ENCODE peak calls at places on chromosomes 12 and 14, in seven cellular contexts. V, O, T, R, X, D and M are unnamed samples.

GRCh38 chr14:93980464-93981201 is 4.3 kb upstream of the ASB2 start:
- DNase-seq in T (peak), O (no peak), R (no peak), D (no peak), X (no peak), V (peak), M (no peak)

GRCh38 chr14:39626589-39627576 is 194.7 kb upstream of the FBXO33 start:
- DNase-seq in R (no peak), O (no peak), D (no peak), V (no peak), X (no peak), T (no peak), M (no peak)

GRCh38 chr12:9706081-9706685 is 26.7 kb downstream of the CLECL1 start:
- DNase-seq in V (no peak), D (no peak), X (no peak), T (no peak), R (no peak), O (no peak), M (no peak)

GRCh38 chr14:76761198-76761848 is at the start of gene VASH1:
- DNase-seq in X (peak), O (peak), R (peak), V (peak), T (peak), D (peak), M (no peak)

GRCh38 chr14:72943876-72944430 is 17.7 kb downstream of the DCAF4 start:
- DNase-seq in X (no peak), O (no peak), T (no peak), D (no peak), V (no peak), R (no peak), M (no peak)

GRCh38 chr12:9372202-9372601 is 164.0 kb upstream of the PZP start:
- DNase-seq in T (no peak), R (no peak), D (no peak), O (no peak), V (no peak), X (peak), M (no peak)

GRCh38 chr14:104966261-104967143 is 11.7 kb downstream of the AHNAK2 start:
- DNase-seq in T (no peak), O (no peak), X (no peak), D (no peak), V (no peak), R (no peak), M (peak)

GRCh38 chr14:81990312-81990761 is 456.7 kb upstream of the SEL1L start:
- DNase-seq in V (no peak), D (peak), X (peak), R (no peak), T (peak), O (peak), M (no peak)

GRCh38 chr14:105532111-105532623 is 5.8 kb downstream of the TMEM121 start:
- DNase-seq in T (no peak), R (no peak), D (no peak), O (no peak), V (no peak), X (no peak), M (no peak)

GRCh38 chr14:98953544-98954346 is 318.3 kb downstream of the BCL11B start:
- DNase-seq in D (no peak), R (peak), V (no peak), T (no peak), O (no peak), X (peak), M (peak)

GRCh38 chr12:90090929-90091651 is 382.5 kb upstream of the ATP2B1 start:
- DNase-seq in X (peak), V (peak), D (no peak), R (no peak), T (no peak), O (peak), M (peak)

GRCh38 chr14:78690836-78691235 is 520.7 kb downstream of the NRXN3 start:
- DNase-seq in T (no peak), R (no peak), X (no peak), O (no peak), V (no peak), D (no peak), M (no peak)

GRCh38 chr14:102586420-102587119 is 5.9 kb upstream of the RCOR1 start:
- DNase-seq in R (no peak), V (no peak), T (no peak), X (no peak), D (no peak), O (no peak), M (no peak)

GRCh38 chr12:29782821-29783772 is 645 bp downstream of the TMTC1 start:
- DNase-seq in T (peak), X (no peak), O (no peak), D (peak), R (peak), V (peak), M (no peak)

GRCh38 chr12:21985155-21985554 is 43.9 kb upstream of the ABCC9 start:
- DNase-seq in O (no peak), X (no peak), V (no peak), T (no peak), R (no peak), D (no peak), M (no peak)

GRCh38 chr14:60510254-60510975 is 1.5 kb downstream of the SIX6 start:
- DNase-seq in V (no peak), R (no peak), X (no peak), O (no peak), D (no peak), T (no peak), M (no peak)

GRCh38 chr12:131424270-131424669 is 286.6 kb upstream of the SFSWAP start:
- DNase-seq in T (no peak), R (no peak), O (no peak), V (no peak), D (no peak), X (no peak), M (no peak)

GRCh38 chr14:70782361-70782760 is 27.0 kb downstream of the MAP3K9 start:
- DNase-seq in V (no peak), T (no peak), X (peak), O (no peak), D (no peak), R (peak), M (no peak)

GRCh38 chr12:26939953-26940352 is 1.7 kb downstream of the FGFR1OP2 start:
- DNase-seq in R (no peak), X (peak), O (no peak), T (no peak), D (no peak), V (no peak), M (no peak)

GRCh38 chr14:50603565-50603964 is 43.6 kb downstream of the ATL1 start:
- DNase-seq in X (no peak), V (no peak), T (no peak), D (no peak), O (no peak), R (no peak), M (no peak)

GRCh38 chr12:29711381-29711780 is 72.4 kb downstream of the TMTC1 start:
- DNase-seq in T (no peak), V (peak), D (no peak), R (no peak), O (no peak), X (no peak), M (no peak)

GRCh38 chr14:101962503-101962874 is 1.9 kb upstream of the DYNC1H1 start:
- DNase-seq in R (peak), T (peak), V (peak), O (peak), X (no peak), D (peak), M (no peak)

GRCh38 chr12:27525373-27525772 is 1.4 kb downstream of the PPFIBP1 start:
- DNase-seq in D (peak), O (no peak), X (peak), T (peak), V (no peak), R (no peak), M (no peak)

GRCh38 chr12:117501066-117501465 is 139.6 kb upstream of the NOS1 start:
- DNase-seq in T (no peak), V (no peak), O (no peak), D (no peak), R (no peak), X (no peak), M (no peak)

GRCh38 chr12:1884651-1885050 is 33.8 kb downstream of the CACNA2D4 start:
- DNase-seq in V (no peak), T (no peak), R (peak), X (no peak), O (no peak), D (no peak), M (no peak)

GRCh38 chr14:22118894-22119477 is 445.4 kb upstream of the OR4E1 start:
- DNase-seq in X (no peak), T (no peak), D (no peak), O (no peak), V (no peak), R (no peak), M (no peak)

GRCh38 chr14:68312884-68313725 is 479.8 kb downstream of the ZFP36L1 start:
- DNase-seq in O (no peak), T (no peak), R (no peak), X (no peak), V (no peak), D (no peak), M (no peak)

GRCh38 chr14:37019488-37019887 is 152.9 kb downstream of the SLC25A21 start:
- DNase-seq in V (no peak), X (peak), D (no peak), O (no peak), R (no peak), T (no peak), M (no peak)

GRCh38 chr14:85313801-85314207 is 216.1 kb upstream of the FLRT2 start:
- DNase-seq in T (no peak), R (no peak), V (no peak), O (no peak), D (no peak), X (no peak), M (no peak)

GRCh38 chr14:90632451-90632850 is 183.8 kb downstream of the TTC7B start:
- DNase-seq in D (no peak), O (no peak), V (no peak), R (no peak), T (no peak), X (peak), M (no peak)

GRCh38 chr12:67720383-67720856 is 71.9 kb downstream of the DYRK2 start:
- DNase-seq in R (no peak), V (peak), X (no peak), T (peak), O (no peak), D (no peak), M (no peak)

GRCh38 chr12:24378548-24379011 is 429.1 kb upstream of the SOX5 start:
- DNase-seq in O (no peak), R (no peak), T (no peak), D (no peak), X (no peak), V (no peak), M (no peak)

GRCh38 chr12:66449531-66449930 is 147.2 kb downstream of the HELB start:
- DNase-seq in O (no peak), D (no peak), V (no peak), R (no peak), X (no peak), T (no peak), M (no peak)

GRCh38 chr14:96264850-96265249 is 8.8 kb downstream of the BDKRB1 start:
- DNase-seq in V (no peak), O (no peak), T (no peak), X (no peak), D (no peak), R (peak), M (no peak)

GRCh38 chr14:102764220-102764671 is 13.0 kb upstream of the TRAF3 start:
- DNase-seq in V (no peak), O (no peak), X (no peak), T (no peak), R (no peak), D (no peak), M (no peak)

GRCh38 chr12:50059440-50060119 is 2.2 kb downstream of the ASIC1 start:
- DNase-seq in T (no peak), V (no peak), X (peak), D (no peak), O (no peak), R (no peak), M (no peak)

GRCh38 chr12:117158096-117158495 is 32.2 kb downstream of the FBXO21 start:
- DNase-seq in X (no peak), R (peak), V (no peak), D (peak), O (no peak), T (no peak), M (no peak)

DNA sequence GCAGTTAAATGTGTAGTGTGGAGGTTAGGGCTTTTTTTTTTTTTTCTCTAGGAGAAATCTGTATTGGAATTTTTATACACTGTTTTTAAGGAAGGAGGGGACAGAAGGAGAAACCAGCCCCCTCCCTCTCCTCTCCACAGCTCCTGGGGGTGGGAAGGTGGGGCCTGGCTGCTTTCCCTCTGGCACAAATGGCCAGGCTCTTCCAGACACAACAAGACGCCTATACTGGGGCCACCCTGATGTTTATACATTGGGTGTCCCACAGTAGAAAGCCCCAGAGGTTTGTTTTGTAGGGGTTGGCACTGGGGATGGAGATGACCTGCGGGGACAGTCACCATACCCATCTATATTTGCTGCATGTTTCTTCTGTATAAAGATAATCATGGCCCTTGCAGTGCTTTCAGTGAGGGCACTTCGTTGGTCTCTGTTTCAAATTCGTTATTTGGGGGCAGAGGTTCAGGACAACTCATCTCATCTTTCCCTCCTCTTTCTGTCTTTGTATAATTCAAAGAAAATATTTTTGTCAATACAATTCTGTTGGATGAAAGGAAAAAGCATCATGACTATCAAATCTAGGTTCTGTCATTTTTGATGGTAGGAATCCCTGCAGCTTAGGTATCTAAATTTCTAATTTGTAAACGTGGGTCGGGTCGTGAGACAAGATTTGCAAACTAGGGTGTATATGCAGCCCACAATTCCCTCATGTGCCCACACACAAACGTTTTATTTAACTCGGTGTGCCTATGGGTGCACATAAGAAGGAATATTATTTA is 2.3 kb upstream of the HOTAIR start:
- DNase-seq in D (no peak), V (no peak), T (no peak), O (no peak), X (no peak), R (no peak), M (no peak)
- TF ChIP-seq CTCF in D (no peak), V (no peak), T (no peak), O (no peak), X (no peak), R (no peak), M (no peak)

DNA sequence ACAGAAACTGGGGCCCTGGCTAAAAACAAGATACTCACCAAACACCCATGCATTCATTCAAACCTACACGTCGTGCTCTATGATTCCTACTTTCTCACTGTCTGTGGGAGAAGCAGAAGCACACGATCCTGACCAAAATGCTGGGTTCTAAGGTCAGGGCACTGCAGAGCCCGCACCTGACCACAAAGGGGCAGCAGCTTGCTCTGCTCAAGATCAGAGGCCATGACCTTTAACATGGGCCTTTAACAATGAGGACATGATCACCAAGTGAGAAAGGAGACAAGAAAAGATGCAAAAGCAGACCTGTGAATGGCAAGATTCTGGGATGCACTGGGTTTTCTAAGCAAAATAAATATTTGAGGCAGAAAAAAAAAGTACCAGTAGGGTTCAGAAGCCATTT is 40.1 kb upstream of the VPS33A start:
- DNase-seq in O (no peak), R (no peak), T (no peak), V (no peak), D (no peak), X (peak), M (no peak)
- TF ChIP-seq CTCF in O (peak), R (no peak), T (peak), V (no peak), D (no peak), X (peak), M (no peak)

GRCh38 chr12:123801573-123802178 is 39.6 kb downstream of the DNAH10 start:
- DNase-seq in T (no peak), V (no peak), X (peak), D (no peak), O (peak), R (no peak), M (no peak)
- TF ChIP-seq CTCF in T (peak), V (no peak), X (peak), D (no peak), O (peak), R (no peak), M (peak)

GRCh38 chr12:58803893-58804292 is 116.4 kb downstream of the LRIG3 start:
- DNase-seq in D (peak), R (no peak), V (no peak), T (no peak), X (peak), O (no peak), M (no peak)

GRCh38 chr12:58809064-58809607 is 111.2 kb downstream of the LRIG3 start:
- DNase-seq in X (no peak), O (no peak), T (no peak), R (no peak), D (no peak), V (no peak), M (no peak)

GRCh38 chr12:58801986-58802385 is 118.3 kb downstream of the LRIG3 start:
- DNase-seq in V (no peak), T (no peak), R (no peak), X (no peak), O (no peak), D (no peak), M (no peak)

DNA sequence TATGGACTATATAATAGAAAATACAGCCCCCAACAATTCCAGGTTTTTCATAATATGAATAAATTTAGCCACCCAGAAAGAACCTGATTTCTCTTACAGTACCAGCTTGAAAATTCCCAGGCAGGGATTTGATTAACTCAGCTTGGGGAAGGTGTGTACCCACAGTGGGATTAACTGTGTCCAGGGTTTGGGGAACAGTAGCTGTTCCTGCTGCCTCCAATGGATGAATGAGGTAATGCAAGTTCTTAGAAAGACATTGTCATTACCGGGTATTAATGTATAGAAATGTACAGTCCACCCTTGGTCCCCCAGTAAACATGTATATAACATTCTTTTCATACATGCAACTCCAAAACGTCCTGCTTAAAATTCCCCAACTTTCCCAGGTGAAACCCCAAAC is 115.6 kb downstream of the LRIG3 start:
- DNase-seq in V (no peak), X (peak), R (no peak), D (no peak), O (peak), T (no peak), M (no peak)
- TF ChIP-seq CTCF in V (no peak), X (peak), R (no peak), D (peak), O (no peak), T (peak), M (no peak)

GRCh38 chr12:125549836-125550235 is 484.6 kb downstream of the AACS start:
- DNase-seq in X (peak), R (no peak), V (no peak), T (no peak), O (no peak), D (no peak), M (no peak)
- TF ChIP-seq CTCF in X (peak), R (no peak), V (no peak), T (no peak), O (no peak), D (no peak), M (peak)

DNA sequence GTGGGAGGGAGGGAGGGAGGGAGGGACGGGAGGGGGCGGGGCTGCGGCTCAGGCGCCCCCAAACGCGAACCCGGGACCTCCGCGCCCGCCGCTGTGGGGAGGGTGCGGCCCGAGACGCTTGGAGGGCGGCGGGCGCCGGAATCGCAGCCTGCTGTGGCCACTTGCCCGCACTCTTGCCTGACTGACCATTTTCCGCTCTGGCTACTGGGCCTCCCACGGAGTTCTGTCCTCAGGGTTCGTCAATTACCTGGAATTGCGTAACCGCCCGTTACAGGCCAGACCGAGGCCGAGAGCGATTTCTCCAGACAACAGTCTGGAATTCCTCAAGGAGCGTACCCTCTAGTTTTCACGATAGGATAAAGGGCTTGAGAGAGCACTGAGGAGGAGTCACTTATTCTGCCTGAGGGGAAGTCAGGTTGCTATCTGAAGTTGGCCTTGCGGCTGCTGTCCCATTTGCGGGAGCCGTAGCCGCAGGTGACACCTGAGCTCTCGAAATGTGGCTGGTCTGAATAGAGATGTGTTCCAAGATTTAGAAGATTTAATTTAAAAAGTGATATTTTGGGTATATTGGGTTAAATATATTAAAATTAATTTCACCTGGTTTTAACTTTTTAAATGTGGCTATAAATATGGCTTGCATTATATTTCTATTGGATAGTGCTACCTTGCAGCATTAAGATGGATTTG is 446 bp upstream of the ZNF641 start:
- DNase-seq in R (peak), V (peak), T (peak), X (no peak), O (peak), D (peak), M (peak)
- TF ChIP-seq CTCF in R (no peak), V (no peak), T (no peak), X (no peak), O (no peak), D (no peak), M (no peak)

GRCh38 chr12:34327671-34328070 is 305.4 kb downstream of the ALG10 start:
- DNase-seq in T (no peak), R (no peak), O (no peak), X (no peak), V (no peak), D (no peak), M (no peak)
- TF ChIP-seq CTCF in T (no peak), R (no peak), O (no peak), X (no peak), V (no peak), D (no peak), M (no peak)

GRCh38 chr14:20656274-20656673 is 14.8 kb upstream of the OR6S1 start:
- DNase-seq in D (no peak), R (no peak), V (no peak), O (no peak), T (no peak), X (no peak), M (no peak)

GRCh38 chr14:20658246-20658645 is 16.8 kb upstream of the OR6S1 start:
- DNase-seq in R (no peak), T (no peak), X (no peak), O (no peak), D (no peak), V (no peak), M (no peak)

GRCh38 chr14:20655851-20656250 is 14.4 kb upstream of the OR6S1 start:
- DNase-seq in R (no peak), V (no peak), T (no peak), D (no peak), O (no peak), X (no peak), M (no peak)

GRCh38 chr14:20659813-20660395 is 18.4 kb upstream of the OR6S1 start:
- DNase-seq in O (no peak), T (no peak), V (no peak), D (no peak), R (no peak), X (no peak), M (no peak)

GRCh38 chr14:20657216-20658211 is 16.0 kb upstream of the OR6S1 start:
- DNase-seq in R (no peak), D (no peak), V (no peak), O (peak), T (no peak), X (no peak), M (no peak)
- TF ChIP-seq CTCF in R (no peak), D (no peak), V (no peak), O (peak), T (no peak), X (peak), M (no peak)